ENCODE peak calls at places on chromosomes 2 and 18, in eight cellular contexts. B, Z, N, P, J, V, L and E are unnamed samples.

GRCh38 chr2:62325398-62325797 is 129.5 kb downstream of the B3GNT2 start:
- DNase-seq in J (no peak), N (no peak), B (no peak), V (no peak), Z (no peak), P (no peak), L (no peak), E (no peak)

GRCh38 chr2:218785103-218785502 is 3.2 kb downstream of the CYP27A1 start:
- DNase-seq in P (no peak), Z (no peak), B (no peak), L (no peak), N (no peak), J (peak), V (no peak), E (no peak)

GRCh38 chr18:63451774-63452173 is 25.0 kb upstream of the SERPINB5 start:
- DNase-seq in N (peak), Z (no peak), J (no peak), B (no peak), P (no peak), L (no peak), V (no peak), E (no peak)

GRCh38 chr18:59123588-59124369 is 15.9 kb upstream of the SEC11C start:
- DNase-seq in N (peak), J (no peak), Z (no peak), B (no peak), L (no peak), V (no peak), P (no peak), E (peak)

GRCh38 chr2:235749121-235749780 is 255.4 kb downstream of the AGAP1 start:
- DNase-seq in N (no peak), L (no peak), B (no peak), P (no peak), J (no peak), Z (no peak), V (no peak), E (no peak)

GRCh38 chr18:21293479-21293878 is 51.4 kb downstream of the GREB1L start:
- DNase-seq in B (no peak), L (no peak), P (no peak), V (no peak), N (no peak), J (no peak), Z (no peak), E (no peak)

GRCh38 chr18:3230401-3231334 is 10.9 kb upstream of the MYOM1 start:
- DNase-seq in B (no peak), L (no peak), N (peak), V (no peak), J (no peak), P (peak), Z (no peak), E (no peak)

GRCh38 chr2:155372969-155373368 is 674.5 kb downstream of the KCNJ3 start:
- DNase-seq in L (no peak), B (no peak), Z (no peak), V (no peak), N (peak), J (no peak), P (peak), E (peak)

GRCh38 chr18:29377346-29377745 is 1200.4 kb upstream of the CDH2 start:
- DNase-seq in L (no peak), V (no peak), B (no peak), J (no peak), Z (no peak), P (no peak), N (no peak), E (no peak)

GRCh38 chr18:59918320-59918755 is 18.5 kb downstream of the PMAIP1 start:
- DNase-seq in J (no peak), N (peak), B (no peak), P (no peak), Z (no peak), L (no peak), V (no peak), E (peak)

GRCh38 chr2:3654031-3654430 is 4.0 kb upstream of the ALLC start:
- DNase-seq in Z (no peak), J (no peak), N (no peak), B (no peak), V (no peak), P (no peak), L (no peak), E (no peak)

GRCh38 chr2:3662239-3662638 is 4.2 kb downstream of the ALLC start:
- DNase-seq in L (no peak), B (no peak), J (peak), N (peak), Z (no peak), V (no peak), P (no peak), E (peak)

GRCh38 chr2:121625953-121626352 is 23.3 kb downstream of the CLASP1 start:
- DNase-seq in V (no peak), N (no peak), J (no peak), L (no peak), Z (no peak), B (no peak), P (no peak), E (no peak)

GRCh38 chr2:59904145-59904544 is 649.3 kb downstream of the BCL11A start:
- DNase-seq in N (no peak), J (no peak), P (no peak), B (no peak), L (no peak), V (no peak), Z (no peak), E (no peak)

GRCh38 chr2:98867539-98868309 is 68.3 kb downstream of the CRACDL start:
- DNase-seq in J (no peak), N (peak), L (no peak), P (no peak), B (no peak), Z (no peak), V (no peak), E (peak)

GRCh38 chr2:71558300-71559051 is 105.1 kb downstream of the DYSF start:
- DNase-seq in Z (no peak), J (peak), V (no peak), P (no peak), B (no peak), L (no peak), N (peak), E (no peak)

GRCh38 chr18:48059363-48060109 is 129.1 kb upstream of the SMAD2 start:
- DNase-seq in B (no peak), Z (no peak), V (peak), J (peak), L (no peak), P (no peak), N (no peak), E (no peak)

GRCh38 chr2:31318360-31319336 is 84.7 kb downstream of the EHD3 start:
- DNase-seq in P (no peak), Z (no peak), V (no peak), B (no peak), J (no peak), L (no peak), N (peak), E (no peak)

GRCh38 chr2:222903234-222904220 is 42.7 kb downstream of the ACSL3 start:
- DNase-seq in V (no peak), B (no peak), N (peak), J (no peak), P (peak), L (peak), Z (no peak), E (peak)

GRCh38 chr18:25704096-25704870 is 352.3 kb upstream of the ZNF521 start:
- DNase-seq in Z (no peak), J (no peak), B (no peak), N (no peak), V (no peak), L (no peak), P (no peak), E (no peak)

GRCh38 chr18:13446581-13447470 is 228.3 kb downstream of the LDLRAD4 start:
- DNase-seq in Z (no peak), B (no peak), N (no peak), V (no peak), J (peak), P (no peak), L (no peak), E (no peak)

GRCh38 chr2:239735829-239736357 is 289.2 kb downstream of the NDUFA10 start:
- DNase-seq in V (no peak), Z (no peak), L (no peak), N (no peak), P (no peak), J (no peak), B (no peak), E (no peak)

GRCh38 chr2:33321236-33321731 is 155.2 kb upstream of the RASGRP3 start:
- DNase-seq in L (no peak), V (no peak), B (no peak), J (no peak), P (no peak), Z (no peak), N (peak), E (no peak)

GRCh38 chr2:16250466-16250865 is 310.1 kb downstream of the MYCN start:
- DNase-seq in L (no peak), Z (no peak), V (no peak), P (no peak), B (no peak), N (no peak), J (no peak), E (no peak)

GRCh38 chr2:168246483-168247340 is 683 bp downstream of the STK39 start:
- DNase-seq in N (peak), P (peak), L (no peak), J (peak), B (peak), Z (peak), V (peak), E (peak)

GRCh38 chr18:23694642-23695430 is 5.6 kb downstream of the LAMA3 start:
- DNase-seq in J (no peak), Z (no peak), V (no peak), L (no peak), N (peak), P (peak), B (no peak), E (no peak)

GRCh38 chr2:7634370-7634769 is 717.2 kb downstream of the RNF144A start:
- DNase-seq in P (no peak), V (no peak), J (no peak), N (no peak), Z (no peak), L (no peak), B (no peak), E (no peak)

GRCh38 chr18:36744261-36744876 is 84.4 kb downstream of the TPGS2 start:
- DNase-seq in B (no peak), N (peak), J (no peak), V (no peak), P (no peak), Z (no peak), L (no peak), E (no peak)

GRCh38 chr18:47174545-47175116 is 1.5 kb downstream of the IER3IP1 start:
- DNase-seq in V (no peak), P (no peak), L (no peak), Z (no peak), B (no peak), N (peak), J (no peak), E (no peak)

GRCh38 chr18:68466714-68467113 is 248.2 kb downstream of the TMX3 start:
- DNase-seq in J (no peak), Z (no peak), P (no peak), L (no peak), V (no peak), B (no peak), N (no peak), E (no peak)